ENCODE peak calls at places on chromosomes 13 and 19, in nine cellular contexts. One of them, this sample, is unnamed.

GRCh38 chr19:34288381-34288780 is 34.0 kb downstream of the GARRE1 start:
- DNase-seq in D721Med: no peak
- DNase-seq in fibroblast of pulmonary artery: no peak
- DNase-seq in NCI-H2081 treated with DMSO at 0.1 percent for 48 hours: no peak
- DNase-seq in hippocampal formation: no peak
- DNase-seq in heart left ventricle: no peak
- DNase-seq in hepatic stellate cell: no peak
- DNase-seq in HTR-8/SVneo: no peak
- DNase-seq in iris pigment epithelial cell: no peak
- DNase-seq in this sample: no peak

GRCh38 chr13:70310720-70311119 is 202.5 kb upstream of the KLHL1 start:
- DNase-seq in D721Med: no peak
- DNase-seq in HTR-8/SVneo: no peak
- DNase-seq in NCI-H2081 treated with DMSO at 0.1 percent for 48 hours: peak; percentile 43
- DNase-seq in fibroblast of pulmonary artery: peak; percentile 13
- DNase-seq in hippocampal formation: no peak
- DNase-seq in iris pigment epithelial cell: peak; percentile 61
- DNase-seq in hepatic stellate cell: no peak
- DNase-seq in heart left ventricle: no peak
- DNase-seq in this sample: no peak

GRCh38 chr19:12346896-12347295 is 13.5 kb upstream of the ZNF563 start:
- DNase-seq in hippocampal formation: no peak
- DNase-seq in heart left ventricle: no peak
- DNase-seq in fibroblast of pulmonary artery: no peak
- DNase-seq in HTR-8/SVneo: no peak
- DNase-seq in NCI-H2081 treated with DMSO at 0.1 percent for 48 hours: no peak
- DNase-seq in iris pigment epithelial cell: no peak
- DNase-seq in hepatic stellate cell: no peak
- DNase-seq in D721Med: no peak
- DNase-seq in this sample: no peak

GRCh38 chr13:48318714-48319457 is 15.3 kb downstream of the RB1 start:
- DNase-seq in HTR-8/SVneo: no peak
- DNase-seq in iris pigment epithelial cell: no peak
- DNase-seq in hippocampal formation: no peak
- DNase-seq in D721Med: no peak
- DNase-seq in hepatic stellate cell: no peak
- DNase-seq in fibroblast of pulmonary artery: no peak
- DNase-seq in NCI-H2081 treated with DMSO at 0.1 percent for 48 hours: no peak
- DNase-seq in heart left ventricle: peak; percentile 58
- DNase-seq in this sample: no peak

GRCh38 chr19:46147791-46148288 is at the start of gene IGFL2:
- DNase-seq in HTR-8/SVneo: no peak
- DNase-seq in fibroblast of pulmonary artery: peak; percentile 29
- DNase-seq in heart left ventricle: no peak
- DNase-seq in hippocampal formation: no peak
- DNase-seq in iris pigment epithelial cell: peak; percentile 28
- DNase-seq in hepatic stellate cell: no peak
- DNase-seq in NCI-H2081 treated with DMSO at 0.1 percent for 48 hours: no peak
- DNase-seq in D721Med: no peak
- DNase-seq in this sample: no peak

GRCh38 chr19:56973713-56974553 is 133.4 kb upstream of the PEG3 start:
- DNase-seq in D721Med: no peak
- DNase-seq in heart left ventricle: no peak
- DNase-seq in hepatic stellate cell: no peak
- DNase-seq in hippocampal formation: no peak
- DNase-seq in NCI-H2081 treated with DMSO at 0.1 percent for 48 hours: no peak
- DNase-seq in iris pigment epithelial cell: no peak
- DNase-seq in fibroblast of pulmonary artery: no peak
- DNase-seq in HTR-8/SVneo: no peak
- DNase-seq in this sample: no peak

GRCh38 chr13:80873589-80873988 is 532.7 kb upstream of the SPRY2 start:
- DNase-seq in hippocampal formation: no peak
- DNase-seq in D721Med: no peak
- DNase-seq in heart left ventricle: no peak
- DNase-seq in fibroblast of pulmonary artery: no peak
- DNase-seq in iris pigment epithelial cell: no peak
- DNase-seq in HTR-8/SVneo: no peak
- DNase-seq in hepatic stellate cell: no peak
- DNase-seq in NCI-H2081 treated with DMSO at 0.1 percent for 48 hours: no peak
- DNase-seq in this sample: no peak

GRCh38 chr19:17121736-17122293 is 46.2 kb downstream of the MYO9B start:
- DNase-seq in hippocampal formation: no peak
- DNase-seq in D721Med: no peak
- DNase-seq in heart left ventricle: no peak
- DNase-seq in HTR-8/SVneo: no peak
- DNase-seq in iris pigment epithelial cell: peak; percentile 42
- DNase-seq in NCI-H2081 treated with DMSO at 0.1 percent for 48 hours: no peak
- DNase-seq in hepatic stellate cell: no peak
- DNase-seq in fibroblast of pulmonary artery: peak; percentile 66
- DNase-seq in this sample: no peak

GRCh38 chr19:34365463-34366401 is 736 bp downstream of the GPI start:
- DNase-seq in D721Med: no peak
- DNase-seq in hepatic stellate cell: peak; percentile 69
- DNase-seq in HTR-8/SVneo: no peak
- DNase-seq in iris pigment epithelial cell: peak; percentile 43
- DNase-seq in hippocampal formation: peak; percentile 25
- DNase-seq in heart left ventricle: no peak
- DNase-seq in NCI-H2081 treated with DMSO at 0.1 percent for 48 hours: no peak
- DNase-seq in fibroblast of pulmonary artery: peak; percentile 44
- DNase-seq in this sample: peak; percentile 34

GRCh38 chr19:43482193-43482592 is 16.8 kb upstream of the LYPD3 start:
- DNase-seq in iris pigment epithelial cell: no peak
- DNase-seq in NCI-H2081 treated with DMSO at 0.1 percent for 48 hours: no peak
- DNase-seq in fibroblast of pulmonary artery: no peak
- DNase-seq in HTR-8/SVneo: no peak
- DNase-seq in D721Med: no peak
- DNase-seq in heart left ventricle: no peak
- DNase-seq in hepatic stellate cell: no peak
- DNase-seq in hippocampal formation: no peak
- DNase-seq in this sample: no peak

GRCh38 chr13:50910483-50910805 is 853 bp downstream of the RNASEH2B start:
- DNase-seq in hippocampal formation: peak; percentile 70
- DNase-seq in fibroblast of pulmonary artery: peak; percentile 37
- DNase-seq in HTR-8/SVneo: peak; percentile 18
- DNase-seq in NCI-H2081 treated with DMSO at 0.1 percent for 48 hours: no peak
- DNase-seq in iris pigment epithelial cell: peak; percentile 40
- DNase-seq in heart left ventricle: no peak
- DNase-seq in D721Med: no peak
- DNase-seq in hepatic stellate cell: peak; percentile 44
- DNase-seq in this sample: no peak

GRCh38 chr19:46859637-46860124 is 1.1 kb upstream of the ARHGAP35 start:
- DNase-seq in NCI-H2081 treated with DMSO at 0.1 percent for 48 hours: no peak
- DNase-seq in D721Med: no peak
- DNase-seq in hepatic stellate cell: peak; percentile 45
- DNase-seq in fibroblast of pulmonary artery: no peak
- DNase-seq in hippocampal formation: no peak
- DNase-seq in heart left ventricle: peak; percentile 83
- DNase-seq in iris pigment epithelial cell: peak; percentile 76
- DNase-seq in HTR-8/SVneo: no peak
- DNase-seq in this sample: no peak

GRCh38 chr19:50967924-50968708 is 1.3 kb downstream of the KLK6 start:
- DNase-seq in iris pigment epithelial cell: no peak
- DNase-seq in hepatic stellate cell: no peak
- DNase-seq in NCI-H2081 treated with DMSO at 0.1 percent for 48 hours: no peak
- DNase-seq in heart left ventricle: no peak
- DNase-seq in hippocampal formation: peak; percentile 27
- DNase-seq in fibroblast of pulmonary artery: no peak
- DNase-seq in HTR-8/SVneo: no peak
- DNase-seq in D721Med: no peak
- DNase-seq in this sample: no peak

GRCh38 chr19:48859711-48860572 is 8.5 kb downstream of the PLEKHA4 start:
- DNase-seq in NCI-H2081 treated with DMSO at 0.1 percent for 48 hours: no peak
- DNase-seq in hippocampal formation: no peak
- DNase-seq in iris pigment epithelial cell: no peak
- DNase-seq in D721Med: no peak
- DNase-seq in HTR-8/SVneo: no peak
- DNase-seq in fibroblast of pulmonary artery: no peak
- DNase-seq in heart left ventricle: no peak
- DNase-seq in hepatic stellate cell: no peak
- DNase-seq in this sample: no peak

GRCh38 chr13:109182777-109183465 is 553.5 kb downstream of the MYO16 start:
- DNase-seq in heart left ventricle: no peak
- DNase-seq in D721Med: no peak
- DNase-seq in NCI-H2081 treated with DMSO at 0.1 percent for 48 hours: no peak
- DNase-seq in hippocampal formation: no peak
- DNase-seq in fibroblast of pulmonary artery: no peak
- DNase-seq in hepatic stellate cell: no peak
- DNase-seq in iris pigment epithelial cell: peak; percentile 79
- DNase-seq in HTR-8/SVneo: peak; percentile 11
- DNase-seq in this sample: no peak

GRCh38 chr13:75995966-75996365 is 359.8 kb downstream of the LMO7 start:
- DNase-seq in HTR-8/SVneo: no peak
- DNase-seq in iris pigment epithelial cell: no peak
- DNase-seq in heart left ventricle: no peak
- DNase-seq in hepatic stellate cell: no peak
- DNase-seq in fibroblast of pulmonary artery: no peak
- DNase-seq in hippocampal formation: no peak
- DNase-seq in D721Med: no peak
- DNase-seq in NCI-H2081 treated with DMSO at 0.1 percent for 48 hours: no peak
- DNase-seq in this sample: no peak

GRCh38 chr13:42065414-42065813 is 17.0 kb downstream of the DGKH start:
- DNase-seq in D721Med: no peak
- DNase-seq in fibroblast of pulmonary artery: no peak
- DNase-seq in hippocampal formation: no peak
- DNase-seq in iris pigment epithelial cell: no peak
- DNase-seq in hepatic stellate cell: no peak
- DNase-seq in heart left ventricle: no peak
- DNase-seq in NCI-H2081 treated with DMSO at 0.1 percent for 48 hours: no peak
- DNase-seq in HTR-8/SVneo: no peak
- DNase-seq in this sample: no peak

GRCh38 chr19:46958542-46958941 is 61.1 kb upstream of the NPAS1 start:
- DNase-seq in hippocampal formation: no peak
- DNase-seq in heart left ventricle: no peak
- DNase-seq in D721Med: no peak
- DNase-seq in HTR-8/SVneo: no peak
- DNase-seq in fibroblast of pulmonary artery: peak; percentile 81
- DNase-seq in iris pigment epithelial cell: peak; percentile 70
- DNase-seq in NCI-H2081 treated with DMSO at 0.1 percent for 48 hours: no peak
- DNase-seq in hepatic stellate cell: no peak
- DNase-seq in this sample: no peak

GRCh38 chr19:8610928-8611284 is 391 bp upstream of the ADAMTS10 start:
- DNase-seq in hepatic stellate cell: no peak
- DNase-seq in D721Med: no peak
- DNase-seq in iris pigment epithelial cell: no peak
- DNase-seq in HTR-8/SVneo: no peak
- DNase-seq in NCI-H2081 treated with DMSO at 0.1 percent for 48 hours: no peak
- DNase-seq in heart left ventricle: no peak
- DNase-seq in hippocampal formation: no peak
- DNase-seq in fibroblast of pulmonary artery: no peak
- DNase-seq in this sample: no peak

This sample was measured in substantia nigra.